ENCODE peak calls at places on chromosomes 6 and 20, in seven cellular contexts. A is body of pancreas, D is suprapubic skin, P is A549, X is astrocyte, N is Peyer's patch, M is left ventricle myocardium inferior. C is an unnamed sample.

GRCh38 chr6:12334524-12335130 is 44.5 kb downstream of the EDN1 start:
- DNase-seq in P (peak; percentile 46), A (no peak), N (no peak), M (no peak), X (no peak), D (peak; percentile 15), C (no peak)

GRCh38 chr6:93677297-93677965 is 258.1 kb upstream of the EPHA7 start:
- DNase-seq in X (no peak), M (no peak), P (no peak), D (no peak), A (no peak), N (no peak), C (no peak)

GRCh38 chr6:129846761-129847160 is 14.4 kb downstream of the TMEM244 start:
- DNase-seq in A (no peak), N (no peak), M (no peak), D (no peak), P (no peak), X (no peak), C (no peak)

GRCh38 chr6:63319911-63320310 is at the start of gene LGSN:
- DNase-seq in N (no peak), A (no peak), X (no peak), M (no peak), P (no peak), D (no peak), C (no peak)

GRCh38 chr20:59428441-59429205 is 128.2 kb downstream of the EDN3 start:
- DNase-seq in P (peak; percentile 48), N (no peak), A (no peak), D (no peak), M (no peak), X (no peak), C (no peak)

GRCh38 chr6:131813991-131814390 is 6.2 kb downstream of the ENPP1 start:
- DNase-seq in P (no peak), D (no peak), N (no peak), M (no peak), A (no peak), X (peak; percentile 71), C (no peak)

GRCh38 chr6:45568626-45569025 is 190.9 kb upstream of the SUPT3H start:
- DNase-seq in P (no peak), N (no peak), D (no peak), M (no peak), A (no peak), X (no peak), C (no peak)

GRCh38 chr20:50191065-50191565 is 485 bp downstream of the CEBPB start:
- DNase-seq in M (peak; percentile 73), A (peak; percentile 73), P (no peak), X (no peak), D (peak; percentile 85), N (peak; percentile 80), C (no peak)

GRCh38 chr20:45968801-45969711 is 2.9 kb downstream of the ZNF335 start:
- DNase-seq in D (peak; percentile 77), M (no peak), A (peak; percentile 13), X (peak; percentile 62), N (no peak), P (no peak), C (peak; percentile 76)

GRCh38 chr20:11067359-11067758 is 393.6 kb upstream of the JAG1 start:
- DNase-seq in A (no peak), X (no peak), D (no peak), P (no peak), N (no peak), M (no peak), C (no peak)

GRCh38 chr6:163249651-163250101 is 164.8 kb upstream of the QKI start:
- DNase-seq in D (no peak), X (peak; percentile 81), M (no peak), N (no peak), P (no peak), A (no peak), C (no peak)

GRCh38 chr6:134253681-134254080 is 64.2 kb downstream of the SGK1 start:
- DNase-seq in N (no peak), P (no peak), A (peak; percentile 56), X (peak; percentile 58), M (no peak), D (no peak), C (no peak)

GRCh38 chr20:8183526-8183925 is 51.5 kb downstream of the PLCB1 start:
- DNase-seq in X (peak; percentile 13), A (no peak), P (no peak), M (no peak), N (no peak), D (no peak), C (no peak)

GRCh38 chr20:49310695-49311094 is 32.8 kb upstream of the ZNFX1 start:
- DNase-seq in A (no peak), X (no peak), P (no peak), D (no peak), N (no peak), M (no peak), C (no peak)

GRCh38 chr20:63212393-63212730 is 3.6 kb downstream of the YTHDF1 start:
- DNase-seq in D (no peak), M (no peak), N (no peak), X (no peak), P (no peak), A (no peak), C (peak; percentile 21)

GRCh38 chr6:37565267-37566208 is 65.8 kb upstream of the CCDC167 start:
- DNase-seq in A (no peak), P (no peak), D (no peak), X (no peak), N (no peak), M (no peak), C (no peak)

GRCh38 chr6:15358579-15359327 is 112.9 kb downstream of the JARID2 start:
- DNase-seq in D (no peak), N (peak; percentile 63), A (no peak), X (peak; percentile 78), P (no peak), M (no peak), C (no peak)

GRCh38 chr6:73234732-73235131 is 9.4 kb upstream of the KHDC1L start:
- DNase-seq in P (peak; percentile 38), D (no peak), A (no peak), X (peak; percentile 52), M (no peak), N (no peak), C (no peak)

GRCh38 chr20:53903652-53903987 is 166.8 kb downstream of the BCAS1 start:
- DNase-seq in M (no peak), A (no peak), P (no peak), N (no peak), X (no peak), D (no peak), C (no peak)

GRCh38 chr6:114342826-114343781 is at the start of gene HS3ST5:
- DNase-seq in D (no peak), A (peak; percentile 25), M (no peak), P (peak; percentile 36), N (no peak), X (peak; percentile 10), C (peak; percentile 76)

GRCh38 chr20:8043687-8044278 is 24.2 kb upstream of the TMX4 start:
- DNase-seq in D (no peak), X (peak; percentile 23), N (peak; percentile 57), P (peak; percentile 70), A (no peak), M (no peak), C (no peak)

GRCh38 chr20:41563087-41563486 is 55.1 kb downstream of the CHD6 start:
- DNase-seq in P (no peak), X (no peak), M (no peak), D (no peak), A (no peak), N (no peak), C (no peak)

GRCh38 chr6:119446623-119447008 is 97.1 kb upstream of the MAN1A1 start:
- DNase-seq in A (peak; percentile 60), N (peak; percentile 54), P (no peak), X (peak; percentile 91), D (no peak), M (no peak), C (no peak)

GRCh38 chr6:143333749-143334520 is 116.6 kb downstream of the ADAT2 start:
- DNase-seq in A (no peak), P (no peak), X (no peak), D (no peak), M (no peak), N (no peak), C (no peak)
- H3K4me1 ChIP-seq in A (no peaks in the 10 kb centered on the region), P (peaks cover 4% of the 10 kb centered on the region), X (peaks cover 17% of the 10 kb centered on the region), D (peaks cover 14% of the 10 kb centered on the region), M (no peaks in the 10 kb centered on the region), N (no peaks in the 10 kb centered on the region), C (no peaks in the 10 kb centered on the region)

GRCh38 chr6:120587381-120587780 is 746.9 kb downstream of the TBC1D32 start:
- DNase-seq in A (no peak), P (no peak), X (no peak), N (no peak), M (no peak), D (no peak), C (no peak)

GRCh38 chr6:120584111-120584760 is 750.0 kb downstream of the TBC1D32 start:
- DNase-seq in M (no peak), N (no peak), X (no peak), A (no peak), P (no peak), D (no peak), C (peak; percentile 45)
- TF ChIP-seq CTCF in M (no peak), N (no peak), X (no peak), A (no peak), P (no peak), D (no peak), C (no peak)

DNA sequence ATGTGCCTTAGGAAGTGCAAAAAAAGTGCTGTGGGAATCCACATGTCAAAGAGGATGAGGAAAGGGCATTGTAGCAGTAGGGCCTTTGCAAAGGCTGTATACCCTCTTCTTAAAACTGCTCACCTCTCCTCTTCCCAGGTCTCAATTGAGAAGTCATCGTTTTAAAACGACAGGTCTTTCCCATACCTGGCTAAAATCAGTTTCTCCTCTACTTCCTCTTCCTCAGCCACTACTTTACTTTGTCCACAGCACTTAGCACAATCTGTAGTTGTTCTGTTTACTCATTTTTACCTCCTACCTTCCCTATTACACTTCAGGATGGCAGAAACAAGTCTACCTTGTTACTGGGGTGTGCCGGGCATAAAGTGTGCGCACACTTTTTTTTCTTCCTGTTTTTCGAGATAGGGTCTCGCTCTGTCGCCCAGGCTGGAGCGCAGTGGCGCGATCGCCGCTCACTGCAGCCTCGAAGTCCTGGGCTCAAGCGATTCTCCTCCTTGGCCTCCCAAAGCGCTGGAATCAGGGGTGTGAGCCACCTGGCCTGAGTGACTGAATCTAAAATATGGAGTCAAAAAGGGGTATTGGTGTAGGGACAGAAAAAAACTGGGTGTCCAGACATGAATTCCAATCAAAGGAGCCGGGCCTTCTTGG is 9.8 kb upstream of the ELOVL5 start:
- DNase-seq in X (no peak), A (no peak), N (peak; percentile 75), M (no peak), D (no peak), P (no peak), C (no peak)
- H3K27ac ChIP-seq in X (peak overlapping the region; percentile 98), A (peak overlapping the region; percentile 86), N (peak overlapping the region; percentile 93), M (peak overlapping the region; percentile 94), D (peak overlapping the region; percentile 90), P (peak overlapping the region; percentile 98), C (peak overlapping the region; percentile 84)

GRCh38 chr6:36028887-36029324 is 1.3 kb downstream of the MAPK14 start:
- DNase-seq in A (peak; percentile 59), N (peak; percentile 85), X (peak; percentile 80), P (peak; percentile 24), D (peak; percentile 87), M (peak; percentile 63), C (peak; percentile 87)
- H3K4me1 ChIP-seq in A (peaks cover 36% of the 10 kb centered on the region), N (no peaks in the 10 kb centered on the region), X (peaks cover 4% of the 10 kb centered on the region), P (peaks cover 15% of the 10 kb centered on the region), D (peaks cover 50% of the 10 kb centered on the region), M (peaks cover 62% of the 10 kb centered on the region), C (peaks cover 6% of the 10 kb centered on the region)

DNA sequence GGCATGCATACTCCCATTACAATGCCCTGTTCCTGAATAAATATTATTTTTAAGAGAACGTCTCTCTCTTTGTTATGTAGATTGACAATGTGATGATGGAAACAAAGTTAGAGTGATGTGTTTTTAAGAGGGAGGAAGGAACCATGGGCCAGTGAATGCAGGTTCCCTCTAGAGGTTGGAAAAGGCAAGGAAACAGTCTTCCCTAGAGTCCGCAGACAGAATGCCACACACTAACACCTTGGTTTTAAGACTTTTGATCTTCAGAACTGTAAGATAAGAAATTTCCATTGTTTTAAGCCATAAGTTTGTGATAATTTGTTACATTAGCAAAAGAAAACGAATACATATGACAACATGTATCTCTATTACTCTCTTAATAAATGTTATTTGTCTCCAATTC is 4.7 kb upstream of the CENPW start:
- DNase-seq in X (no peak), A (no peak), M (no peak), P (no peak), N (no peak), D (no peak), C (no peak)
- TF ChIP-seq CTCF in X (no peak), A (no peak), M (no peak), P (no peak), N (no peak), D (no peak), C (no peak)

C was measured in kidney.